ENCODE peak calls at places on chromosomes 5 and 9, in five cellular contexts. C is neuronal stem cell, E is IMR-90, V is H9, N is H1. B is an unnamed sample.

GRCh38 chr9:85310531-85311070 is 431.2 kb downstream of the AGTPBP1 start:
- DNase-seq in C (no peak), E (no peak), V (no peak), N (no peak), B (no peak)

GRCh38 chr5:177498013-177498847 is 826 bp upstream of the PDLIM7 start:
- DNase-seq in C (no peak), E (no peak), V (no peak), N (no peak), B (no peak)

GRCh38 chr5:62043289-62044274 is 262.4 kb upstream of the KIF2A start:
- DNase-seq in C (peak; percentile 80), E (no peak), V (peak; percentile 73), N (peak; percentile 60), B (no peak)

GRCh38 chr5:133032852-133033742 is 6.7 kb upstream of the ZCCHC10 start:
- DNase-seq in C (no peak), E (no peak), V (no peak), N (no peak), B (no peak)

GRCh38 chr5:157347301-157348048 is 81.6 kb downstream of the CYFIP2 start:
- DNase-seq in C (no peak), E (no peak), V (no peak), N (no peak), B (no peak)

GRCh38 chr5:67065237-67065636 is 131.4 kb downstream of the CD180 start:
- DNase-seq in C (no peak), E (no peak), V (no peak), N (no peak), B (no peak)

GRCh38 chr5:106392766-106393165 is 1278.0 kb downstream of the EFNA5 start:
- DNase-seq in C (no peak), E (peak; percentile 51), V (no peak), N (no peak), B (peak; percentile 52)

GRCh38 chr9:34611811-34612787 is at the start of gene RPP25L:
- DNase-seq in C (peak; percentile 87), E (peak; percentile 78), V (peak; percentile 81), N (no peak), B (peak; percentile 96)

GRCh38 chr5:139677404-139678282 is 29.5 kb downstream of the CXXC5 start:
- DNase-seq in C (no peak), E (no peak), V (no peak), N (no peak), B (no peak)

GRCh38 chr9:6645153-6646027 is at the start of gene GLDC:
- DNase-seq in C (peak; percentile 87), E (no peak), V (peak; percentile 94), N (peak; percentile 78), B (peak; percentile 89)

GRCh38 chr9:91820126-91820750 is 129.8 kb downstream of the ROR2 start:
- DNase-seq in C (no peak), E (no peak), V (no peak), N (no peak), B (no peak)

GRCh38 chr5:120464627-120465280 is 654 bp downstream of the PRR16 start:
- DNase-seq in C (peak; percentile 37), E (peak; percentile 64), V (peak; percentile 60), N (no peak), B (no peak)

GRCh38 chr5:56123531-56124243 is 109.4 kb downstream of the ANKRD55 start:
- DNase-seq in C (peak; percentile 57), E (peak; percentile 100), V (peak; percentile 57), N (peak; percentile 31), B (peak; percentile 85)

GRCh38 chr5:59173568-59173967 is 590.7 kb downstream of the RAB3C start:
- DNase-seq in C (no peak), E (peak; percentile 45), V (no peak), N (no peak), B (no peak)

GRCh38 chr5:180352116-180352975 is 790 bp downstream of the GFPT2 start:
- DNase-seq in C (peak; percentile 47), E (no peak), V (no peak), N (no peak), B (no peak)

GRCh38 chr9:131404987-131405386 is 11.1 kb downstream of the PRRC2B start:
- DNase-seq in C (no peak), E (no peak), V (no peak), N (no peak), B (no peak)

GRCh38 chr5:150270546-150271295 is 18.9 kb downstream of the CAMK2A start:
- DNase-seq in C (no peak), E (no peak), V (no peak), N (no peak), B (no peak)

GRCh38 chr9:92598382-92598781 is 62.6 kb upstream of the ECM2 start:
- DNase-seq in C (no peak), E (no peak), V (no peak), N (no peak), B (no peak)

GRCh38 chr5:7393921-7394799 is 1.8 kb upstream of the ADCY2 start:
- DNase-seq in C (no peak), E (no peak), V (peak; percentile 56), N (no peak), B (no peak)
- H3K4ac ChIP-seq in C (no peak overlapping the region), E (no peak overlapping the region), V (no peak overlapping the region), N (peak overlapping the region; percentile 73), B (no peak overlapping the region)

GRCh38 chr9:14427419-14427818 is 113.5 kb upstream of the NFIB start:
- DNase-seq in C (no peak), E (no peak), V (no peak), N (no peak), B (no peak)

GRCh38 chr9:14423816-14424261 is 109.9 kb upstream of the NFIB start:
- DNase-seq in C (no peak), E (peak; percentile 77), V (no peak), N (no peak), B (no peak)

GRCh38 chr9:14424323-14424722 is 110.4 kb upstream of the NFIB start:
- DNase-seq in C (no peak), E (no peak), V (no peak), N (no peak), B (peak; percentile 17)

GRCh38 chr9:14421291-14421690 is 107.3 kb upstream of the NFIB start:
- DNase-seq in C (no peak), E (no peak), V (no peak), N (no peak), B (no peak)

GRCh38 chr9:14424983-14425382 is 111.0 kb upstream of the NFIB start:
- DNase-seq in C (no peak), E (no peak), V (no peak), N (no peak), B (peak; percentile 13)
- H3K4ac ChIP-seq in C (no peak overlapping the region), E (no peak overlapping the region), V (no peak overlapping the region), N (no peak overlapping the region), B (no peak overlapping the region)

GRCh38 chr5:164680812-164681211 is 1175.4 kb downstream of the MAT2B start:
- DNase-seq in C (no peak), E (no peak), V (peak; percentile 27), N (no peak), B (no peak)

GRCh38 chr5:164680216-164680615 is 1174.8 kb downstream of the MAT2B start:
- DNase-seq in C (no peak), E (no peak), V (peak; percentile 24), N (no peak), B (no peak)

GRCh38 chr5:164679461-164679860 is 1174.0 kb downstream of the MAT2B start:
- DNase-seq in C (no peak), E (no peak), V (no peak), N (no peak), B (peak; percentile 3)
- H3K4ac ChIP-seq in C (no peak overlapping the region), E (no peak overlapping the region), V (no peak overlapping the region), N (no peak overlapping the region), B (no peak overlapping the region)

GRCh38 chr9:69122391-69123141 is 51.5 kb upstream of the TJP2 start:
- DNase-seq in C (peak; percentile 38), E (peak; percentile 84), V (peak; percentile 43), N (no peak), B (peak; percentile 49)

GRCh38 chr9:69118656-69119055 is 55.4 kb upstream of the TJP2 start:
- DNase-seq in C (no peak), E (no peak), V (no peak), N (no peak), B (peak; percentile 29)

GRCh38 chr9:69120380-69121154 is 53.5 kb upstream of the TJP2 start:
- DNase-seq in C (peak; percentile 27), E (no peak), V (peak; percentile 96), N (peak; percentile 81), B (peak; percentile 93)

GRCh38 chr9:69122086-69122390 is 52.0 kb upstream of the TJP2 start:
- DNase-seq in C (no peak), E (peak; percentile 61), V (peak; percentile 59), N (no peak), B (peak; percentile 73)

DNA sequence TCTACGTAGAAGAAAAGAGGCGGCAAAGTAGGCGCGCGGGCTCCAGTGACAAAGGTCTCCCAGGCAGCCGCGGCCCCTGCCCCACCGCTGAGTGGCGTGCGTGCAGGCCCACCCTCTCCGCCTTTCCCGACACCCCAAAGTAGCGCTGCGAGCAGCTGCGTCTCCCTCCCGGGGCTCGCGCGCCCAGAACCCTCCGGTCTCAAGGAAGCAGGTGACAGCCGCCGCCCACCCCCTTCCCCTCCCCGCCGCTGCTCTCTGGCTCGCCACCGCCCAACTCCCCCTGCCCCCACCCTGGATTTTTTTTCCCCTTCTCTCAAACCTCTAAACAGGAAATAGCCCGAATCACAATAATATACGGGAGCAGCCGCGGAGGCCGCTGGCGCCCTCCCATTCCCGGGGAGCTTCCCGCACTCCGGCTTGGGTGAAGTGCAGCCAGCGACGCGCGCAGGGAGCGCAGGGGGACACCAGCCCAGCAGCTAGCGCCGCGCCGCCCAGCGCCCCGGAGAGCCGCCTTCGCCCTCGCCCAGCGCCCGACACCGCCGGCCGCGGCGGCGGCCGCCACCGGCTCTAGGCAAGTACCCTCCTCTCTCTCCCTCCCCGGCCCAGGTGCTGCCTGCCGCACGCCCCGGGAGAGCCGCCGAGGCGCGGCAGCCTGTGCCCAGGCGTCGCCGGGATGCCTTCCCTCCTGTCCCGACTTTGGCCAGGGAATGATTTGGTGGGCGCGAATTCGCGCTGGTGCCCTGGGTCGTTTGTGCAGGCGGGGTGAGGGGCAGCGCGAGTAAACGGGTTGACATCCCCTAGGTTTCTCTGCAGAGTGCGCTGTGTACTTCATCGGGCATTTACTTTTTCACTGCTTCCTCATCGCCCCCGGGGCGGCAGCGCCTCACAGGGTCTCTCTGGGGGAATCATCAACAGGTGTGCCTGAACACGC is 52.7 kb upstream of the TJP2 start:
- DNase-seq in C (peak; percentile 51), E (peak; percentile 31), V (peak; percentile 76), N (no peak), B (peak; percentile 30)
- H3K4ac ChIP-seq in C (peak overlapping the region; percentile 84), E (peak overlapping the region; percentile 56), V (peak overlapping the region; percentile 53), N (peak overlapping the region; percentile 98), B (peak overlapping the region; percentile 97)

GRCh38 chr9:12975496-12975895 is 200.7 kb downstream of the LURAP1L start:
- DNase-seq in C (no peak), E (no peak), V (no peak), N (no peak), B (no peak)

GRCh38 chr9:12972608-12973589 is 198.1 kb downstream of the LURAP1L start:
- DNase-seq in C (no peak), E (no peak), V (no peak), N (no peak), B (no peak)

GRCh38 chr9:12968093-12968492 is 193.3 kb downstream of the LURAP1L start:
- DNase-seq in C (no peak), E (peak; percentile 40), V (no peak), N (no peak), B (peak; percentile 11)

DNA sequence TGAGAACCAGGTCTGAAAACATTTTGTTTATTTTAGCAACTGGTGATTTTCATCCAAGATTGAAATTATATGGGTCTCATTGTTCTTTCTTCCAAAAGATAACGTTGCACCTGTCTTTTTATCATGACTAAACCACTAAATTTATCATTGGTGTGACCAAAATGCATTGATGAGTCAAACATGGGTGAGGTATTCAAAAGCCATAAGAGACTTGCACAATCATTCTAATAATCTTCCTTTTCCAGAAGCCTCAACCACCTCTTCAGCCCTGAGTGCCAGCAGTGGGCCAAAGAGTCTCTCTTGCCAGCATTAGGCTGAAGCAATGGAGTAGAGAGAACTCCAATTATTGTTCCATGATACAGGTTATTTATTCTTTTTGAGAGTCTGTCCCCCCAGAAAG is 198.9 kb downstream of the LURAP1L start:
- DNase-seq in C (no peak), E (no peak), V (no peak), N (no peak), B (no peak)
- H3K4ac ChIP-seq in C (no peak overlapping the region), E (no peak overlapping the region), V (no peak overlapping the region), N (no peak overlapping the region), B (no peak overlapping the region)